ENCODE peak calls at places on chromosomes 12 and 14, in six cellular contexts. R is IMR-90, A is neural progenitor cell, C is right lobe of liver, I is kidney epithelial cell, G is sigmoid colon. F is an unnamed sample.

GRCh38 chr12:90172524-90172923 is 463.9 kb upstream of the ATP2B1 start:
- DNase-seq in R (no peak), G (no peak), A (no peak), I (no peak), C (no peak), F (no peak)

GRCh38 chr14:72311116-72311515 is 378.9 kb downstream of the RGS6 start:
- DNase-seq in R (no peak), G (no peak), I (peak; percentile 25), C (no peak), A (no peak), F (no peak)

GRCh38 chr12:102883204-102883799 is 33.7 kb downstream of the PAH start:
- DNase-seq in C (peak; percentile 67), R (no peak), G (no peak), I (no peak), A (peak; percentile 70), F (no peak)

GRCh38 chr12:109178532-109178931 is 62.1 kb downstream of the ACACB start:
- DNase-seq in A (no peak), C (no peak), I (no peak), R (no peak), G (peak; percentile 50), F (no peak)

GRCh38 chr12:88416786-88417185 is 163.5 kb downstream of the KITLG start:
- DNase-seq in R (no peak), A (no peak), G (no peak), C (no peak), I (no peak), F (no peak)

GRCh38 chr12:5003025-5003666 is 40.5 kb upstream of the KCNA5 start:
- DNase-seq in C (peak; percentile 70), A (peak; percentile 84), G (peak; percentile 82), R (peak; percentile 50), I (no peak), F (no peak)

GRCh38 chr14:96083667-96084320 is 44.6 kb downstream of the C14orf132 start:
- DNase-seq in R (no peak), G (peak; percentile 29), C (peak; percentile 22), A (no peak), I (no peak), F (no peak)

GRCh38 chr12:120709976-120710804 is at the start of gene UNC119B:
- DNase-seq in A (peak; percentile 90), R (peak; percentile 33), C (peak; percentile 83), I (no peak), G (peak; percentile 73), F (no peak)

GRCh38 chr14:100302616-100303015 is 3.6 kb downstream of the SLC25A29 start:
- DNase-seq in R (no peak), C (no peak), G (no peak), A (no peak), I (no peak), F (no peak)

GRCh38 chr12:51191516-51192283 is 18.8 kb upstream of the TFCP2 start:
- DNase-seq in A (no peak), R (no peak), G (no peak), I (no peak), C (no peak), F (no peak)

GRCh38 chr12:110687770-110688169 is 1.1 kb downstream of the HVCN1 start:
- DNase-seq in R (no peak), I (no peak), A (no peak), G (peak; percentile 56), C (no peak), F (no peak)

GRCh38 chr12:130838284-130838950 is 633 bp downstream of the STX2 start:
- DNase-seq in C (peak; percentile 90), A (peak; percentile 63), I (no peak), G (no peak), R (no peak), F (no peak)

GRCh38 chr12:78473136-78473535 is 391.4 kb upstream of the SYT1 start:
- DNase-seq in I (no peak), G (no peak), A (no peak), C (no peak), R (peak; percentile 56), F (no peak)

GRCh38 chr14:36365766-36366165 is 45.3 kb upstream of the MBIP start:
- DNase-seq in A (no peak), G (no peak), R (no peak), I (no peak), C (no peak), F (no peak)

GRCh38 chr12:104534857-104535248 is 78.1 kb downstream of the CHST11 start:
- DNase-seq in I (no peak), C (no peak), G (no peak), R (no peak), A (no peak), F (no peak)

GRCh38 chr12:82650627-82651337 is 35.9 kb upstream of the TMTC2 start:
- DNase-seq in I (peak; percentile 34), C (no peak), A (no peak), G (no peak), R (no peak), F (no peak)

DNA sequence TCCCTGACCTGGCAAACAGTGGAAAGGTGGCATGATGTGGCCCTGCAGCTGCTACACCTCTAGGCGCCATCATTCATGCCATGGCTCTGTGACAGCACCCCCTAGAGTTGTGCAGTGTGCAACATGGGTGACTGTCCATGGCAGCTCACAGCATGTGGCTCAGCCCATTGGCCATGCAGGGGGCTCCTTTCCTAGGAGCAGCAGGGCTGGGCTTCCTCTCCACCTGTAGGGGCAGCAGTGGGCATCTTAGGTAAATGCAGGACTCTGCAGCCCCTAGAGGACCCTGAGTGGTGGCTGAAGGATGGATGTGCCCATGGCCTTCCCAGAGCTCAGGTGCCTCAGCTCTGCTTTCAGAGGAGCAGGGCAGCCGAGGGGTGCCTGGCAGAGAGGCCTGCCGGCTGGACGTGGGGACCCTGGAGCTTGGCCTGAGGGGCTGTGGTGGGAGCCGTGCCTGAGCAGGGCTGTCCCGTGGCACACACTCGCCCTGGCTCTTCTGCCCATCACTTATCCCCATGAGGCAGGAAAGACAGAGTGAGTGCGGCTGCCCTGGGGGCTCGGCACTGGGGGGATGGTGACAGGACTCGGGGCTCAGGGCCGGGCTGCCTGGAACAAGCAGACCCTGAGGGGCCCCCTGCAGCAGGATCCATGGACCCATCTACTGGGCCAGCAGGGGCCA is 7.4 kb downstream of the ADSS1 start:
- DNase-seq in C (no peak), I (no peak), A (peak; percentile 59), R (no peak), G (no peak), F (no peak)
- TF ChIP-seq CTCF in C (peak; percentile 28), I (peak; percentile 57), A (peak; percentile 51), R (peak; percentile 43), G (no peak), F (peak; percentile 44)

DNA sequence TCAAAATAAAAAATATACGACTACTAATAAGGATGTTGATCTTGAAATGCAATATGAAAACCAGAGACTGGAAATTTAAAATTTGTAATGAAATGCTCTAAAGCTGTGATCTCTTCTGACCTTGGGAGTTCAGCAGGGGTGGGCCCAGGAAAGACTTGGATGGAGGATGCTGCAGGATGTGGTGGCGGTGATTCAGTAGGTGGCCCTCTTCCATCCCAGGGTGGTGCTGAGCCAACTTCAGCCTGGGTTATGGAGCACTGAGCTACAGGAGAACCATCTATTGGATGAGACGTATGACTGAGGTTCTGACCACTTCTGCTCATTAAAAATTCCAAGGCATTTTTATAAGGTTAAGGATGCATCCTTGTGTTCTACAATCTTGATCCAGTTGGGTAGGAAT is 6.9 kb upstream of the PDE3A start:
- DNase-seq in I (no peak), A (no peak), G (no peak), R (no peak), C (no peak), F (no peak)
- H3K4me3 ChIP-seq in I (no peak overlapping the region), A (no peak overlapping the region), G (no peak overlapping the region), R (no peak overlapping the region), C (no peak overlapping the region), F (no peak overlapping the region)

GRCh38 chr14:93994919-93995682 is 2.0 kb upstream of the CCDC197 start:
- DNase-seq in A (no peak), G (peak; percentile 92), R (peak; percentile 88), I (peak; percentile 70), C (no peak), F (no peak)
- H3K36me3 ChIP-seq in A (no peaks in the 10 kb centered on the region), G (no peaks in the 10 kb centered on the region), R (no peaks in the 10 kb centered on the region), I (no peaks in the 10 kb centered on the region), C (no peaks in the 10 kb centered on the region), F (no peaks in the 10 kb centered on the region)

DNA sequence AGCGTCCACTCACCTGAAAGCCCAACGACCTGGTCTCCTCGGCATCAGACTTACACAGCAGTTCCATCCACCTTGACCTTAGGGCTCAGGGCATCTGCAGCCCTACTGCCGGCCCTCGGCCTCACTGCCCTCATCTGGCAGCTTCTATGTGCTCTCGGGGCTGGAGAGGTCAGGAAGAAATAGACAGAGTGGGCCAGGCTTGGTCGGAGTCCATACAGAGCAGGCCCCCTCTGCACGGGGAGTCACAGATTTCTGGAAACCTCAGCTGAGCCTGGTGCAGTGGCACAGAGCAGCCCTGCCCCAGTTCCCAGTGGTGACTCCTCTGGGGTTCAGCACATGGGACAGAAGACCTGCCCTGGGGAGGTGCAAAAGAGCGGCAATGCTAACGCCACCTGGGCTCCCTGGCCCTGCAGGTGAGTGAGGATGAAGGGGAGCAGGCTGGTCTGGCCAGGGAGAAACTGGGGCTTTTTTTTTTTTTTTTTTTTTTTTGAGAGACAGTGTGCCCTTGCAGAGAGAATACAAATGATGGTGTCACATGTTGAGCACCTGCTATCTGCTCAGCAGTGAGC is 190.1 kb upstream of the PRMT8 start:
- DNase-seq in I (no peak), G (no peak), C (no peak), A (no peak), R (no peak), F (no peak)
- TF ChIP-seq CTCF in I (no peak), G (no peak), C (no peak), A (no peak), R (no peak), F (no peak)

DNA sequence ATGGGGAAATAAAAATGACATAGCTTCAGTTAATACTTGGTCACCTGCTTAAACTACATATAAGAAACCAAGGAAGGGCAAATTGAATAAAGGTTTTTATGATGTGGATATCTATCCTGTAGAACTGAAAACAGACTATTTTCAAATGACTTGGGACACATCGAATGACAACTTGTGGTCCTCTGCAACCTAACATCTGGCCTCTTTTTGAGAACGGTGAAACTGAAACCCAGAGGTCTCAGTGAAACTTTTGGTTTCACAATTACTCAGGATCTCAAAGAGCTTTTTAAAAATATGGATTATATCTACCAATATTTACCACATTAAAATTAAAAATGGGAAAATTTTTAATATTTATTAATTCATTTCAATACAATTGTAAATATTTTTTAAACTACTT is 65.2 kb downstream of the PPP2R5E start:
- DNase-seq in G (no peak), A (no peak), C (no peak), R (no peak), I (no peak), F (no peak)
- H3K4me3 ChIP-seq in G (peak overlapping the region; percentile 7), A (no peak overlapping the region), C (no peak overlapping the region), R (no peak overlapping the region), I (no peak overlapping the region), F (no peak overlapping the region)